ENCODE peak calls at places on chromosome 11, in nine cellular contexts. I is amniotic epithelial cell; B is T follicular helper cell; F is stimulated activated CD4-positive, alpha-beta T cell treated with anti-CD3 and anti-CD28 coated beads, Interleukin-12 subunit alpha, Interleukin-12 subunit beta, amount 100 ng/mL, for 48 hours; X is T-cell; Y is Peyer's patch; V is activated T-cell treated with anti-CD3 and anti-CD28 coated beads, Interleukin-2, amount 50 U/mL, for 48 hours; W is NCI-H1930; N is iPS-NIHi11. C is an unnamed sample.

GRCh38 chr11:75040167-75040770 is 51.5 kb downstream of the NEU3 start:
- DNase-seq in I (no peak), B (no peak), F (no peak), X (no peak), Y (no peak), V (no peak), W (no peak), N (no peak), C (no peak)

GRCh38 chr11:113174862-113175261 is 139.5 kb upstream of the TTC12 start:
- DNase-seq in I (peak; percentile 49), B (no peak), F (no peak), X (no peak), Y (no peak), V (no peak), W (no peak), N (no peak), C (no peak)

GRCh38 chr11:95375881-95376280 is 144.9 kb upstream of the SESN3 start:
- DNase-seq in I (peak; percentile 77), B (no peak), F (no peak), X (no peak), Y (no peak), V (no peak), W (no peak), N (no peak), C (no peak)

GRCh38 chr11:69971741-69972140 is 106.4 kb upstream of the ANO1 start:
- DNase-seq in I (no peak), B (no peak), F (no peak), X (no peak), Y (no peak), V (no peak), W (no peak), N (no peak), C (no peak)

GRCh38 chr11:113991170-113991569 is 16.3 kb downstream of the HTR3A start:
- DNase-seq in I (peak; percentile 52), B (no peak), F (no peak), X (no peak), Y (no peak), V (no peak), W (no peak), N (peak; percentile 84), C (peak; percentile 10)

GRCh38 chr11:83680351-83680750 is 394.2 kb upstream of the CCDC90B start:
- DNase-seq in I (no peak), B (no peak), F (no peak), X (no peak), Y (no peak), V (no peak), W (peak; percentile 28), N (no peak), C (no peak)

GRCh38 chr11:67504950-67505561 is at the start of gene PITPNM1:
- DNase-seq in I (peak; percentile 27), B (peak; percentile 49), F (peak; percentile 64), X (peak; percentile 70), Y (peak; percentile 88), V (peak; percentile 85), W (peak; percentile 67), N (peak; percentile 92), C (peak; percentile 62)

GRCh38 chr11:102225689-102226562 is 91.4 kb upstream of the BIRC3 start:
- DNase-seq in I (peak; percentile 89), B (no peak), F (no peak), X (no peak), Y (no peak), V (no peak), W (no peak), N (no peak), C (no peak)

GRCh38 chr11:3123761-3124733 is 41.1 kb downstream of the OSBPL5 start:
- DNase-seq in I (peak; percentile 95), B (no peak), F (no peak), X (no peak), Y (peak; percentile 40), V (no peak), W (no peak), N (no peak), C (no peak)

GRCh38 chr11:70131606-70132190 is 53.6 kb downstream of the ANO1 start:
- DNase-seq in I (no peak), B (no peak), F (no peak), X (no peak), Y (no peak), V (no peak), W (no peak), N (no peak), C (no peak)

GRCh38 chr11:12577746-12578644 is 96.2 kb upstream of the TEAD1 start:
- DNase-seq in I (peak; percentile 27), B (no peak), F (no peak), X (no peak), Y (no peak), V (no peak), W (no peak), N (peak; percentile 28), C (no peak)

GRCh38 chr11:58659404-58659803 is 36.9 kb downstream of the CNTF start:
- DNase-seq in I (no peak), B (no peak), F (no peak), X (no peak), Y (no peak), V (no peak), W (no peak), N (no peak), C (no peak)

GRCh38 chr11:19241260-19242183 is 777 bp upstream of the E2F8 start:
- DNase-seq in I (no peak), B (no peak), F (peak; percentile 32), X (no peak), Y (no peak), V (peak; percentile 66), W (no peak), N (peak; percentile 90), C (no peak)

GRCh38 chr11:132822294-132822693 is 710.0 kb downstream of the OPCML start:
- DNase-seq in I (no peak), B (no peak), F (no peak), X (no peak), Y (no peak), V (no peak), W (no peak), N (no peak), C (no peak)

GRCh38 chr11:77083553-77084245 is 16.9 kb downstream of the CAPN5 start:
- DNase-seq in I (no peak), B (no peak), F (no peak), X (no peak), Y (no peak), V (no peak), W (no peak), N (no peak), C (no peak)

GRCh38 chr11:11270236-11270775 is 82.7 kb downstream of the CSNK2A3 start:
- DNase-seq in I (no peak), B (no peak), F (no peak), X (no peak), Y (no peak), V (no peak), W (no peak), N (no peak), C (no peak)

GRCh38 chr11:116164843-116165242 is 607.9 kb downstream of the BUD13 start:
- DNase-seq in I (no peak), B (no peak), F (no peak), X (no peak), Y (no peak), V (no peak), W (no peak), N (no peak), C (no peak)

C was measured in CD4-positive, alpha-beta memory T cell.